ENCODE peak calls at places on chromosomes 1 and 21, in four cellular contexts. A is breast epithelium, X is lower leg skin, U is mammary epithelial cell. E is an unnamed sample.

GRCh38 chr1:46747683-46748288 is 28.9 kb upstream of the EFCAB14 start:
- DNase-seq in A (no peak), X (no peak), U (peak; percentile 65), E (peak; percentile 44)

GRCh38 chr1:29752141-29752540 is 515.8 kb downstream of the PTPRU start:
- DNase-seq in A (no peak), X (peak; percentile 50), U (no peak), E (no peak)

GRCh38 chr1:17494114-17494729 is 45.3 kb upstream of the ARHGEF10L start:
- DNase-seq in A (peak; percentile 68), X (peak; percentile 93), U (peak; percentile 77), E (no peak)

GRCh38 chr21:46094401-46095105 is 3.4 kb upstream of the COL6A2 start:
- DNase-seq in A (no peak), X (no peak), U (no peak), E (no peak)

GRCh38 chr1:115077286-115077983 is 11.9 kb downstream of the TSPAN2 start:
- DNase-seq in A (no peak), X (no peak), U (no peak), E (no peak)

GRCh38 chr1:47235280-47235679 is 3.3 kb upstream of the TAL1 start:
- DNase-seq in A (no peak), X (peak; percentile 87), U (no peak), E (no peak)

GRCh38 chr1:234881893-234882771 is 246.5 kb downstream of the TOMM20 start:
- DNase-seq in A (no peak), X (peak; percentile 6), U (no peak), E (no peak)

GRCh38 chr1:172960019-172960418 is 90.7 kb downstream of the TNFSF18 start:
- DNase-seq in A (no peak), X (no peak), U (no peak), E (no peak)

GRCh38 chr1:40122865-40123264 is 25.8 kb upstream of the PPT1 start:
- DNase-seq in A (no peak), X (no peak), U (no peak), E (no peak)

GRCh38 chr21:42461185-42461520 is 34.9 kb downstream of the RSPH1 start:
- DNase-seq in A (peak; percentile 10), X (peak; percentile 20), U (no peak), E (no peak)
- H3K4me3 ChIP-seq in A (no peak overlapping the region), X (no peak overlapping the region), U (no peak overlapping the region), E (no peak overlapping the region)

GRCh38 chr1:220281159-220281574 is 8.9 kb upstream of the RAB3GAP2 start:
- DNase-seq in A (no peak), X (no peak), U (peak; percentile 32), E (peak; percentile 34)
- TF ChIP-seq CTCF in A (no peak), X (no peak), U (peak; percentile 62), E (peak; percentile 75)

DNA sequence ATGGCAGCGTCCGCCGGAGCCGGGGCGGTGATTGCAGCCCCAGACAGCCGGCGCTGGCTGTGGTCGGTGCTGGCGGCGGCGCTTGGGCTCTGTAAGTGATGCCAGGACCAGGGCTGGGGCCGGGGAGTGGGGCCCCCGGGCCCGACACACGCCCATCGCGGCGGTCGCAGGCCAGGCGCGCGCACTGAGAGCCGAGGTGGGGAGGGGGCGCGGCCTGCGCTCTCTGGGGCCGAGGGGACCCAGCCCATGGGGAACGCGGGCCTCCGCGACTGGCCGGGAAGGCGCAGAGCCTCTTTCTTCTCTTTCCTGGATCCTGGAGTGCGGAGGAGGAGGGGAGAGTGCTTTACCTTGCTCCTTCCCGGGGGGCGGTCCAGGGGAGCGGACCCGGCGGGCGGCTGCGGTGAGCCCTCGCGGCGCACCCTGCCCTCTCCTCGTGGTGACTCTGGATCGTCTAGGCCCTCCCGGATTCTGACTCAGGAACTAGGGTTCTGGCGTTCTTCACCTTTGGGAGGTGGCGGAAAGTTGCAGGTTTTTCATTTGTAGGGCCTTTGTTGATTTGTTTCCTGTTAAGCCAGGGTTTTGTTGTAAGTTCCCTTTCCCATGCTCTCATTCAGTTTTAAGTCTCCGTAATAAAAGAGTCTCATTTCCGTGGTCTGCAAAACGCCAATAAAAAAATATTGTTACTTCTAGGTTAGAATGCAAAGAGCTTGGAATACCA is 529 bp downstream of the MPZL1 start:
- DNase-seq in A (no peak), X (peak; percentile 88), U (peak; percentile 68), E (no peak)
- H3K4me3 ChIP-seq in A (peak overlapping the region; percentile 100), X (peak overlapping the region; percentile 88), U (peak overlapping the region; percentile 94), E (peak overlapping the region; percentile 82)

DNA sequence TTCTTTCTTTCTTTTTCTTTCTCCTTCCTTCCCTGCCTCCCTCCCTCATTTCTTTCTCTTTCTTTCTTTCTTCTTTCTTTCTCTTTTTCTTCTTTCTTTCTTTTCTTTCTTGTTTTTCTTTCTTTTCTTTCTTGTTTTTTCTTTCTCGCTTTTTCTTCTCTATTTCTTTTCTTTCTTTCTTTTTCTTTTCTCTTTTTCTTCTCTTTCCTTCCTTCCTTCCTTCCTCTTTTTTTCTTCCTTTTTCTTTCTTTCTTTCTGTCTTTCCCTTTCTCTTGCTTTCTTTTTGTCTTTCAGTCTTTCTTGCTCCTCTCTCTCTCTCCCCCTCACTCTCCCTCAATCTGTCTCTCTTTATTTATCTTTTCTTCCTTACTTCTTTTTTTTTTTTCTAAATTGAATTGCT is 472.0 kb upstream of the CHRM3 start:
- DNase-seq in A (no peak), X (no peak), U (no peak), E (no peak)
- TF ChIP-seq CTCF in A (no peak), X (no peak), U (no peak), E (no peak)

GRCh38 chr1:6418668-6419396 is 887 bp downstream of the HES2 start:
- DNase-seq in A (no peak), X (no peak), U (no peak), E (no peak)
- H3K4me3 ChIP-seq in A (peak overlapping the region; percentile 52), X (peak overlapping the region; percentile 27), U (peak overlapping the region; percentile 61), E (peak overlapping the region; percentile 48)

DNA sequence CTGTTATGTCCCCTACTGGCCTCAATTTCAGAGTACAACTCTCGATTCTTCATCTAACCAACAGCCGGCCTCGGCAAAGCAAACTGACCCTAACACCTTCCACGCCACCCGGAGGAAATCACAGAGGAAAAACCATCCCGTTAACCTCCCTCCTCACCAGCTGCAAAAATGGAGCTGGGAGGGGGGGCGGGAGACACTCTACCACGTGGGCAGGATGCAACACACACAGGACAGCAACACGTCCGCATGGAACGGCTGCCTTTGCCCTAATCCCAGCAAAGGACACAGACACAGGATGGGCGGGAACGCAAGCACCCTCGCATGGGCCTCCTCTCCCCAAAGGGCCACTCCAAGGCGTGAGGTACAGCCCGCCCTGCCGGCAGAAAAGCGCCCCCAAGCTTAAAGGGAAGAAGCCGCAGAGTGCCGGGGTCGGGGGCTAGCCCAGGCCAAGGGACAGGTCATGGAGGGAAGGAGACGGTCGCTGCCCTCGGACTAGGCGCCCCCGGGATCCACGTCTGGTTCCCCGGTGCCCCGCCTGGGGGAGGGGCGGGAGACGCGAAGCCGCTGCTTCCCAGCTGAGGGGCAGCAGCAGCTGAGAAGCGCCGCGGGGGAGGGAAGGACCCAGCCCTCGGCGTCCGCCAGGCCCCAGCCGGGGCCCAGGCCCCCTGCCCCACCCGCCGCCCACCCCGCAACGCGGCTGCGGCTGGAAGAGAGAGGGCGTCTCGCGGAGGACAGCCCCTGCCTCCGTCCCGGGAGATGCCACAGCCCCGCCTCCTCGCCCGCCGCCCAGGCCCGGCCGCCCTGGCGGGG is 590 bp downstream of the FOXJ3 start:
- DNase-seq in A (peak; percentile 56), X (peak; percentile 91), U (peak; percentile 70), E (no peak)
- TF ChIP-seq CTCF in A (no peak), X (no peak), U (no peak), E (peak; percentile 23)

GRCh38 chr21:34669149-34669879 is 520 bp downstream of the CLIC6 start:
- DNase-seq in A (no peak), X (no peak), U (no peak), E (no peak)

GRCh38 chr21:34670220-34670961 is 1.6 kb downstream of the CLIC6 start:
- DNase-seq in A (no peak), X (no peak), U (peak; percentile 10), E (no peak)

GRCh38 chr21:34667761-34668160 is 1.0 kb upstream of the CLIC6 start:
- DNase-seq in A (no peak), X (no peak), U (no peak), E (no peak)

GRCh38 chr21:34670962-34671348 is 2.2 kb downstream of the CLIC6 start:
- DNase-seq in A (no peak), X (no peak), U (no peak), E (no peak)

DNA sequence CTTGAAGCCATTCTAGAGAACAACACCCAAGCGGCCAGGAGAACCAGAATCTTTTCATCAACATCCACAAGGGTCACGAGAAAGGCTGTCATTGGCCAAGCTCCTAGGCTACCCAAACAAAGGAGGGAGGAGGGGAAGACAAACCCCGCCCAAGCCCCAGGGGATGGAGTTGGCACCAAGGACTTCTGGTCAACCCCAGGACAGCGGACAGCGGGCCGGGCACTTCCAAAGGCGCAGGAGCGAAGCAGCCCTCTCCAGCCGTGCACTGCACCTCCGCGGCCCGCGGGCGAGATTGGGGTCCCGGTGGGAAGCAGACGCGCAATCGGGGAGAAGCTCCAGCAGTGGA is at the start of gene CLIC6:
- DNase-seq in A (peak; percentile 72), X (peak; percentile 93), U (no peak), E (no peak)
- H3K4me3 ChIP-seq in A (peak within 1 kb of the TSS; percentile 61), X (peak within 1 kb of the TSS; percentile 40), U (no peak within 1 kb of the TSS), E (no peak within 1 kb of the TSS)

GRCh38 chr1:26142165-26142564 is 16.7 kb upstream of the FAM110D start:
- DNase-seq in A (no peak), X (no peak), U (no peak), E (no peak)
- TF ChIP-seq CTCF in A (no peak), X (no peak), U (no peak), E (no peak)

GRCh38 chr1:15455522-15455921 is 1.0 kb upstream of the CELA2A start:
- DNase-seq in A (no peak), X (no peak), U (no peak), E (no peak)

GRCh38 chr1:15456313-15456954 is at the start of gene CELA2A:
- DNase-seq in A (no peak), X (no peak), U (no peak), E (no peak)

GRCh38 chr1:15465674-15466073 is 9.1 kb downstream of the CELA2A start:
- DNase-seq in A (no peak), X (no peak), U (no peak), E (no peak)

GRCh38 chr1:15457484-15458027 is 1.0 kb downstream of the CELA2A start:
- DNase-seq in A (no peak), X (no peak), U (no peak), E (no peak)

GRCh38 chr1:15459771-15460719 is 3.5 kb downstream of the CELA2A start:
- DNase-seq in A (no peak), X (no peak), U (no peak), E (no peak)
- H3K4me3 ChIP-seq in A (no peak overlapping the region), X (no peak overlapping the region), U (no peak overlapping the region), E (no peak overlapping the region)